ENCODE peak calls at places on chromosomes 12 and 14, in five cellular contexts. H, T, G, X and K are unnamed samples.

GRCh38 chr14:72904840-72905561 is 11.1 kb upstream of the DPF3 start:
- DNase-seq in H (peak; percentile 56), T (peak; percentile 12), G (peak; percentile 62), X (peak; percentile 64), K (peak; percentile 65)

GRCh38 chr12:25322351-25322750 is 71.6 kb upstream of the KRAS start:
- DNase-seq in H (no peak), T (no peak), G (no peak), X (no peak), K (peak; percentile 6)

GRCh38 chr12:98060421-98060820 is 455.0 kb upstream of the TMPO start:
- DNase-seq in H (no peak), T (no peak), G (no peak), X (no peak), K (no peak)

GRCh38 chr12:538731-539539 is 79.2 kb downstream of the B4GALNT3 start:
- DNase-seq in H (no peak), T (no peak), G (no peak), X (peak; percentile 97), K (peak; percentile 85)

GRCh38 chr12:41917827-41918445 is 226.7 kb downstream of the GXYLT1 start:
- DNase-seq in H (no peak), T (no peak), G (no peak), X (no peak), K (no peak)

GRCh38 chr12:10211101-10211974 is 1.3 kb upstream of the GABARAPL1 start:
- DNase-seq in H (no peak), T (no peak), G (no peak), X (no peak), K (no peak)

GRCh38 chr12:26126340-26127284 is 1.8 kb upstream of the BHLHE41 start:
- DNase-seq in H (peak; percentile 69), T (no peak), G (peak; percentile 76), X (peak; percentile 93), K (no peak)

GRCh38 chr12:66627270-66627987 is 51.4 kb downstream of the GRIP1 start:
- DNase-seq in H (no peak), T (no peak), G (no peak), X (no peak), K (no peak)

GRCh38 chr14:66078031-66078430 is 408.1 kb upstream of the CCDC196 start:
- DNase-seq in H (no peak), T (no peak), G (no peak), X (no peak), K (no peak)

GRCh38 chr14:88551094-88551870 is 3.5 kb downstream of the PTPN21 start:
- DNase-seq in H (no peak), T (no peak), G (no peak), X (peak; percentile 77), K (no peak)

GRCh38 chr14:76329150-76329881 is 46.6 kb upstream of the ESRRB start:
- DNase-seq in H (no peak), T (no peak), G (no peak), X (no peak), K (no peak)

GRCh38 chr14:56325251-56325839 is 207.1 kb downstream of the PELI2 start:
- DNase-seq in H (no peak), T (no peak), G (no peak), X (no peak), K (no peak)

GRCh38 chr12:104272938-104273337 is 30.6 kb upstream of the EID3 start:
- DNase-seq in H (no peak), T (no peak), G (no peak), X (no peak), K (no peak)

GRCh38 chr12:2616763-2617162 is 178.0 kb upstream of the FKBP4 start:
- DNase-seq in H (no peak), T (no peak), G (no peak), X (no peak), K (no peak)